ENCODE peak calls at places on chromosome 5, in eight cellular contexts. L, P, R, F, V, N, W and C are unnamed samples.

GRCh38 chr5:92991681-92992472 is 589.1 kb downstream of the NR2F1-AS1 start:
- DNase-seq in R (no peak), F (no peak), W (no peak), V (peak), P (no peak), N (no peak), L (no peak), C (no peak)

GRCh38 chr5:133400831-133401351 is 211.4 kb downstream of the FSTL4 start:
- DNase-seq in R (no peak), L (no peak), F (no peak), W (no peak), P (no peak), N (no peak), V (no peak), C (no peak)

GRCh38 chr5:122163151-122164069 is 34.1 kb downstream of the ZNF474 start:
- DNase-seq in N (peak), F (no peak), V (no peak), R (no peak), L (peak), P (no peak), W (peak), C (peak)

GRCh38 chr5:174295736-174296481 is 250.4 kb downstream of the NSG2 start:
- DNase-seq in N (no peak), V (no peak), L (no peak), P (no peak), F (no peak), R (no peak), W (no peak), C (no peak)

GRCh38 chr5:65630981-65631380 is 6.2 kb downstream of the SHLD3 start:
- DNase-seq in R (no peak), F (no peak), W (no peak), L (no peak), V (no peak), N (no peak), P (no peak), C (no peak)

GRCh38 chr5:10701567-10702039 is 59.4 kb downstream of the DAP start:
- DNase-seq in F (no peak), N (no peak), V (peak), R (no peak), P (peak), W (peak), L (no peak), C (no peak)

GRCh38 chr5:10860645-10861455 is 99.8 kb upstream of the DAP start:
- DNase-seq in V (no peak), N (peak), W (peak), R (no peak), F (no peak), P (no peak), L (no peak), C (no peak)

GRCh38 chr5:16885635-16886365 is 50.3 kb downstream of the MYO10 start:
- DNase-seq in P (no peak), N (no peak), L (no peak), F (no peak), R (no peak), V (no peak), W (no peak), C (no peak)

GRCh38 chr5:168853972-168854371 is 274.8 kb upstream of the PANK3 start:
- DNase-seq in L (no peak), W (no peak), P (no peak), R (no peak), F (no peak), V (no peak), N (no peak), C (no peak)

GRCh38 chr5:40481226-40481625 is 198.5 kb upstream of the PTGER4 start:
- DNase-seq in N (no peak), W (no peak), V (no peak), P (no peak), F (no peak), R (no peak), L (no peak), C (no peak)